ENCODE peak calls at places on chromosomes 12 and 14, in seven cellular contexts. One of them, this sample, is unnamed.
A peak's percentile ranks its signal among the peaks of the same experiment; 100 is the strongest.

GRCh38 chr12:77816196-77816595 is 14.5 kb upstream of the NAV3 start:
- DNase-seq in EL: no peak
- DNase-seq in stimulated activated naive CD4-positive, alpha-beta T cell treated with Interleukin-2 at 50 U/mL for 16 hours: no peak
- DNase-seq in activated CD8-positive, alpha-beta memory T cell treated with anti-CD3 and anti-CD28 coated beads for 1 hour: no peak
- DNase-seq in iris pigment epithelial cell: no peak
- DNase-seq in NCI-H774: no peak
- DNase-seq in A549: no peak
- DNase-seq in this sample: no peak

GRCh38 chr12:20367731-20368652 is at the start of gene PDE3A:
- DNase-seq in activated CD8-positive, alpha-beta memory T cell treated with anti-CD3 and anti-CD28 coated beads for 1 hour: no peak
- DNase-seq in A549: peak; percentile 84
- DNase-seq in EL: peak; percentile 83
- DNase-seq in iris pigment epithelial cell: peak; percentile 89
- DNase-seq in NCI-H774: no peak
- DNase-seq in stimulated activated naive CD4-positive, alpha-beta T cell treated with Interleukin-2 at 50 U/mL for 16 hours: no peak
- DNase-seq in this sample: peak; percentile 70

GRCh38 chr12:107468976-107469375 is 216.6 kb upstream of the PWP1 start:
- DNase-seq in iris pigment epithelial cell: no peak
- DNase-seq in A549: no peak
- DNase-seq in NCI-H774: no peak
- DNase-seq in stimulated activated naive CD4-positive, alpha-beta T cell treated with Interleukin-2 at 50 U/mL for 16 hours: no peak
- DNase-seq in EL: no peak
- DNase-seq in activated CD8-positive, alpha-beta memory T cell treated with anti-CD3 and anti-CD28 coated beads for 1 hour: no peak
- DNase-seq in this sample: no peak

GRCh38 chr12:106138646-106139421 is at the start of gene NUAK1:
- DNase-seq in activated CD8-positive, alpha-beta memory T cell treated with anti-CD3 and anti-CD28 coated beads for 1 hour: no peak
- DNase-seq in iris pigment epithelial cell: peak; percentile 31
- DNase-seq in NCI-H774: peak; percentile 66
- DNase-seq in A549: peak; percentile 66
- DNase-seq in stimulated activated naive CD4-positive, alpha-beta T cell treated with Interleukin-2 at 50 U/mL for 16 hours: no peak
- DNase-seq in EL: peak; percentile 64
- DNase-seq in this sample: peak; percentile 83

GRCh38 chr14:105084741-105085571 is 19.7 kb upstream of the GPR132 start:
- DNase-seq in EL: no peak
- DNase-seq in A549: no peak
- DNase-seq in stimulated activated naive CD4-positive, alpha-beta T cell treated with Interleukin-2 at 50 U/mL for 16 hours: no peak
- DNase-seq in NCI-H774: no peak
- DNase-seq in activated CD8-positive, alpha-beta memory T cell treated with anti-CD3 and anti-CD28 coated beads for 1 hour: no peak
- DNase-seq in iris pigment epithelial cell: no peak
- DNase-seq in this sample: no peak

GRCh38 chr14:103231376-103232019 is 102.5 kb upstream of the EIF5 start:
- DNase-seq in iris pigment epithelial cell: no peak
- DNase-seq in stimulated activated naive CD4-positive, alpha-beta T cell treated with Interleukin-2 at 50 U/mL for 16 hours: no peak
- DNase-seq in A549: no peak
- DNase-seq in EL: no peak
- DNase-seq in activated CD8-positive, alpha-beta memory T cell treated with anti-CD3 and anti-CD28 coated beads for 1 hour: no peak
- DNase-seq in NCI-H774: no peak
- DNase-seq in this sample: no peak

GRCh38 chr14:61322799-61323290 is 1.5 kb downstream of the PRKCH start:
- DNase-seq in stimulated activated naive CD4-positive, alpha-beta T cell treated with Interleukin-2 at 50 U/mL for 16 hours: peak; percentile 34
- DNase-seq in A549: peak; percentile 5
- DNase-seq in EL: peak; percentile 6
- DNase-seq in NCI-H774: no peak
- DNase-seq in activated CD8-positive, alpha-beta memory T cell treated with anti-CD3 and anti-CD28 coated beads for 1 hour: no peak
- DNase-seq in iris pigment epithelial cell: peak; percentile 22
- DNase-seq in this sample: no peak

GRCh38 chr12:30200864-30201263 is 417.1 kb upstream of the TMTC1 start:
- DNase-seq in activated CD8-positive, alpha-beta memory T cell treated with anti-CD3 and anti-CD28 coated beads for 1 hour: no peak
- DNase-seq in A549: no peak
- DNase-seq in stimulated activated naive CD4-positive, alpha-beta T cell treated with Interleukin-2 at 50 U/mL for 16 hours: no peak
- DNase-seq in EL: no peak
- DNase-seq in NCI-H774: no peak
- DNase-seq in iris pigment epithelial cell: no peak
- DNase-seq in this sample: no peak

GRCh38 chr12:57006809-57007475 is 596 bp upstream of the ZBTB39 start:
- DNase-seq in EL: no peak
- DNase-seq in A549: no peak
- DNase-seq in NCI-H774: no peak
- DNase-seq in activated CD8-positive, alpha-beta memory T cell treated with anti-CD3 and anti-CD28 coated beads for 1 hour: no peak
- DNase-seq in stimulated activated naive CD4-positive, alpha-beta T cell treated with Interleukin-2 at 50 U/mL for 16 hours: no peak
- DNase-seq in iris pigment epithelial cell: no peak
- DNase-seq in this sample: no peak

GRCh38 chr14:105069887-105070759 is 4.9 kb upstream of the GPR132 start:
- DNase-seq in EL: peak; percentile 43
- DNase-seq in A549: no peak
- DNase-seq in NCI-H774: no peak
- DNase-seq in activated CD8-positive, alpha-beta memory T cell treated with anti-CD3 and anti-CD28 coated beads for 1 hour: no peak
- DNase-seq in iris pigment epithelial cell: no peak
- DNase-seq in stimulated activated naive CD4-positive, alpha-beta T cell treated with Interleukin-2 at 50 U/mL for 16 hours: peak; percentile 63
- DNase-seq in this sample: no peak

GRCh38 chr12:464484-465267 is 4.9 kb downstream of the B4GALNT3 start:
- DNase-seq in EL: no peak
- DNase-seq in stimulated activated naive CD4-positive, alpha-beta T cell treated with Interleukin-2 at 50 U/mL for 16 hours: no peak
- DNase-seq in NCI-H774: no peak
- DNase-seq in A549: no peak
- DNase-seq in activated CD8-positive, alpha-beta memory T cell treated with anti-CD3 and anti-CD28 coated beads for 1 hour: no peak
- DNase-seq in iris pigment epithelial cell: no peak
- DNase-seq in this sample: no peak

GRCh38 chr12:30725739-30726138 is 29.0 kb downstream of the CAPRIN2 start:
- DNase-seq in EL: peak; percentile 78
- DNase-seq in activated CD8-positive, alpha-beta memory T cell treated with anti-CD3 and anti-CD28 coated beads for 1 hour: no peak
- DNase-seq in stimulated activated naive CD4-positive, alpha-beta T cell treated with Interleukin-2 at 50 U/mL for 16 hours: no peak
- DNase-seq in NCI-H774: no peak
- DNase-seq in iris pigment epithelial cell: peak; percentile 78
- DNase-seq in A549: peak; percentile 56
- DNase-seq in this sample: no peak

GRCh38 chr12:64066052-64066451 is 156.0 kb downstream of the KICS2 start:
- DNase-seq in activated CD8-positive, alpha-beta memory T cell treated with anti-CD3 and anti-CD28 coated beads for 1 hour: no peak
- DNase-seq in A549: no peak
- DNase-seq in stimulated activated naive CD4-positive, alpha-beta T cell treated with Interleukin-2 at 50 U/mL for 16 hours: no peak
- DNase-seq in EL: no peak
- DNase-seq in NCI-H774: no peak
- DNase-seq in iris pigment epithelial cell: peak; percentile 59
- DNase-seq in this sample: no peak

This sample was measured in HuH-7.5.